ENCODE peak calls at places on chromosomes 7 and 10, in eight cellular contexts. O is left colon; U is RCC 7860; M is ureter; X is activated naive CD4-positive, alpha-beta T cell treated with anti-CD3 and anti-CD28 coated beads, Interleukin-2, amount 10 ng/mL, durations not matched to agents 7 days and 5 days; F is stimulated activated CD4-positive, alpha-beta T cell treated with anti-CD3 and anti-CD28 coated beads, Interleukin-1b, Interleukin-23, amount 100 ng/mL, for 1 hour; L is fibroblast of pulmonary artery; S is mucosa of descending colon. C is an unnamed sample.

GRCh38 chr7:29278362-29279070 is 83.9 kb downstream of the CHN2 start:
- DNase-seq in U (no peak), O (no peak), M (no peak), L (no peak), S (no peak), F (no peak), X (no peak), C (no peak)

GRCh38 chr7:155361363-155361680 is 63.6 kb downstream of the INSIG1 start:
- DNase-seq in U (no peak), S (no peak), M (no peak), X (no peak), O (no peak), L (no peak), F (no peak), C (no peak)

GRCh38 chr10:61541960-61542359 is 88.8 kb upstream of the TMEM26 start:
- DNase-seq in U (no peak), O (no peak), S (no peak), L (no peak), F (no peak), M (no peak), X (no peak), C (no peak)

GRCh38 chr10:59047957-59048618 is 128.4 kb upstream of the PHYHIPL start:
- DNase-seq in U (no peak), S (no peak), O (no peak), F (no peak), M (no peak), X (no peak), L (no peak), C (no peak)

GRCh38 chr7:56175086-56175760 is 59.0 kb upstream of the NUPR2 start:
- DNase-seq in O (peak), F (no peak), M (peak), S (peak), X (no peak), U (no peak), L (no peak), C (peak)

GRCh38 chr10:117168135-117168674 is 29.1 kb upstream of the KCNK18 start:
- DNase-seq in M (no peak), S (peak), F (no peak), O (peak), U (no peak), L (peak), X (peak), C (no peak)

GRCh38 chr10:132162590-132163277 is 24.0 kb upstream of the DPYSL4 start:
- DNase-seq in M (no peak), O (peak), U (no peak), X (no peak), F (no peak), S (peak), L (no peak), C (no peak)

GRCh38 chr7:46507601-46508000 is 586.5 kb upstream of the IGFBP3 start:
- DNase-seq in O (no peak), S (no peak), U (no peak), L (no peak), F (no peak), M (no peak), X (no peak), C (no peak)

GRCh38 chr7:153840861-153841260 is 211.3 kb upstream of the DPP6 start:
- DNase-seq in M (no peak), L (no peak), X (no peak), U (no peak), O (no peak), F (no peak), S (no peak), C (no peak)

GRCh38 chr7:23373151-23374004 is 74.2 kb downstream of the MALSU1 start:
- DNase-seq in S (no peak), L (peak), O (no peak), U (no peak), M (no peak), F (peak), X (peak), C (no peak)

GRCh38 chr7:122305475-122306319 is 1.1 kb upstream of the FEZF1 start:
- DNase-seq in U (no peak), M (no peak), L (peak), S (peak), X (no peak), F (no peak), O (peak), C (no peak)

GRCh38 chr7:41885078-41885477 is 182.2 kb upstream of the INHBA start:
- DNase-seq in U (peak), S (no peak), O (no peak), L (peak), M (no peak), F (no peak), X (no peak), C (no peak)

GRCh38 chr10:100829933-100830727 is 82.6 kb upstream of the SLF2 start:
- DNase-seq in M (no peak), L (no peak), F (no peak), X (no peak), O (no peak), S (no peak), U (no peak), C (no peak)

GRCh38 chr10:94059174-94059573 is 65.4 kb downstream of the PLCE1 start:
- DNase-seq in U (no peak), X (no peak), S (no peak), L (no peak), M (no peak), F (no peak), O (no peak), C (no peak)

GRCh38 chr7:138070908-138071307 is 5.4 kb upstream of the AKR1D1 start:
- DNase-seq in M (no peak), L (no peak), O (no peak), X (no peak), S (no peak), U (no peak), F (no peak), C (no peak)

GRCh38 chr10:132421377-132422168 is 24.6 kb downstream of the PWWP2B start:
- DNase-seq in L (peak), X (peak), O (peak), S (peak), F (no peak), U (peak), M (peak), C (peak)

GRCh38 chr7:53740971-53741370 is 705.5 kb downstream of the POM121L12 start:
- DNase-seq in X (no peak), L (no peak), O (no peak), M (no peak), F (no peak), S (no peak), U (peak), C (no peak)

GRCh38 chr7:82593780-82594179 is 150.2 kb upstream of the CACNA2D1 start:
- DNase-seq in L (no peak), O (no peak), F (no peak), X (no peak), U (no peak), M (no peak), S (no peak), C (no peak)

GRCh38 chr7:85172530-85172941 is 14.3 kb downstream of the SEMA3D start:
- DNase-seq in M (peak), X (no peak), O (no peak), L (peak), U (no peak), F (no peak), S (no peak), C (peak)

GRCh38 chr10:109417803-109418202 is 505.5 kb downstream of the XPNPEP1 start:
- DNase-seq in U (no peak), L (no peak), M (no peak), X (no peak), F (no peak), S (no peak), O (no peak), C (no peak)

GRCh38 chr7:128860158-128861073 is 2.2 kb upstream of the ATP6V1F start:
- DNase-seq in U (peak), S (no peak), M (no peak), O (no peak), L (peak), X (no peak), F (no peak), C (no peak)

GRCh38 chr7:151885202-151885580 is 8.3 kb upstream of the PRKAG2 start:
- DNase-seq in X (no peak), U (no peak), F (no peak), O (no peak), M (no peak), L (no peak), S (no peak), C (no peak)

GRCh38 chr7:153934048-153934447 is 118.2 kb upstream of the DPP6 start:
- DNase-seq in U (no peak), O (no peak), F (no peak), L (no peak), S (no peak), M (no peak), X (no peak), C (no peak)

GRCh38 chr10:76874896-76875295 is 762.7 kb downstream of the KCNMA1 start:
- DNase-seq in M (no peak), L (no peak), S (no peak), X (no peak), U (no peak), O (no peak), F (no peak), C (no peak)

GRCh38 chr10:78328592-78329404 is 295.1 kb downstream of the RPS24 start:
- DNase-seq in O (no peak), S (no peak), F (no peak), M (no peak), U (no peak), X (no peak), L (no peak), C (no peak)

GRCh38 chr10:85926986-85927385 is 439.6 kb downstream of the GRID1 start:
- DNase-seq in F (no peak), O (no peak), U (no peak), S (no peak), M (no peak), X (no peak), L (no peak), C (no peak)

GRCh38 chr10:21501109-21501508 is 24.4 kb downstream of the SKIDA1 start:
- DNase-seq in U (no peak), O (no peak), X (no peak), F (no peak), L (no peak), M (no peak), S (no peak), C (no peak)

GRCh38 chr10:43292745-43293676 is 26.1 kb upstream of the RASGEF1A start:
- DNase-seq in S (no peak), F (no peak), U (peak), X (peak), M (peak), L (peak), O (peak), C (no peak)

GRCh38 chr7:127252736-127253288 is at the start of gene GRM8:
- DNase-seq in O (peak), X (peak), U (peak), S (peak), L (peak), F (no peak), M (no peak), C (peak)

GRCh38 chr10:118459642-118460193 is 117.6 kb upstream of the FAM204A start:
- DNase-seq in U (peak), M (peak), O (peak), F (no peak), L (peak), S (no peak), X (peak), C (no peak)

GRCh38 chr10:104255244-104255981 is 721 bp downstream of the GSTO1 start:
- DNase-seq in O (peak), X (peak), F (no peak), U (peak), L (peak), M (no peak), S (no peak), C (no peak)

GRCh38 chr10:125083576-125083920 is 76.8 kb downstream of the CTBP2 start:
- DNase-seq in S (no peak), M (no peak), O (no peak), X (no peak), U (peak), L (peak), F (no peak), C (no peak)

GRCh38 chr7:40350100-40350499 is 215.3 kb downstream of the SUGCT start:
- DNase-seq in U (no peak), S (no peak), O (no peak), L (no peak), X (no peak), F (no peak), M (no peak), C (no peak)

GRCh38 chr10:68879628-68880027 is 21.5 kb upstream of the DDX50 start:
- DNase-seq in S (no peak), X (no peak), M (no peak), U (no peak), F (no peak), L (no peak), O (no peak), C (no peak)

GRCh38 chr10:122346326-122346950 is 28.1 kb upstream of the PLEKHA1 start:
- DNase-seq in U (no peak), O (no peak), F (no peak), S (no peak), L (no peak), X (no peak), M (no peak), C (no peak)

GRCh38 chr10:43197834-43198681 is 59.8 kb downstream of the CSGALNACT2 start:
- DNase-seq in M (no peak), L (no peak), X (peak), S (peak), F (no peak), O (no peak), U (no peak), C (no peak)

GRCh38 chr10:34746094-34746493 is 69.0 kb downstream of the PARD3 start:
- DNase-seq in X (no peak), S (no peak), U (peak), F (no peak), M (no peak), L (no peak), O (no peak), C (no peak)

GRCh38 chr7:64946772-64947171 is 43.7 kb downstream of the ZNF273 start:
- DNase-seq in U (no peak), M (no peak), X (peak), O (no peak), L (peak), S (no peak), F (no peak), C (no peak)